ENCODE peak calls at places on chromosomes 12 and 14, in nine cellular contexts. C is stimulated activated CD8-positive, alpha-beta memory T cell treated with anti-CD3 and anti-CD28 coated beads, Interleukin-2, amount 100 ng/mL, for 48 hours; O is HTR-8/SVneo; L is amygdala; T is AG04450; U is activated CD4-positive, alpha-beta T cell treated with anti-CD3 and anti-CD28 coated beads, Interleukin-2, amount 50 U/mL, for 24 hours; Q is aorta; V is neural crest cell; Z is AG10803. A is an unnamed sample.

GRCh38 chr12:6950401-6950801 is 755 bp upstream of the PTPN6 start:
- DNase-seq in C (no peak), O (no peak), L (no peak), T (no peak), U (no peak), Q (peak), V (no peak), Z (no peak), A (no peak)

GRCh38 chr14:44712095-44712822 is 205.2 kb upstream of the FSCB start:
- DNase-seq in C (no peak), O (no peak), L (no peak), T (no peak), U (no peak), Q (no peak), V (no peak), Z (no peak), A (no peak)

GRCh38 chr12:75337905-75338304 is 3.4 kb downstream of the GLIPR1L1 start:
- DNase-seq in C (no peak), O (no peak), L (no peak), T (no peak), U (no peak), Q (no peak), V (no peak), Z (no peak), A (no peak)

GRCh38 chr14:49250109-49250508 is 336.1 kb downstream of the RPS29 start:
- DNase-seq in C (no peak), O (peak), L (no peak), T (no peak), U (no peak), Q (no peak), V (no peak), Z (peak), A (no peak)

GRCh38 chr14:100476012-100476822 is 111.0 kb downstream of the BEGAIN start:
- DNase-seq in C (no peak), O (peak), L (no peak), T (peak), U (no peak), Q (no peak), V (no peak), Z (peak), A (no peak)

GRCh38 chr12:87814625-87815024 is 214.6 kb downstream of the C12orf50 start:
- DNase-seq in C (no peak), O (no peak), L (no peak), T (no peak), U (no peak), Q (no peak), V (no peak), Z (peak), A (no peak)

GRCh38 chr12:107347261-107347660 is 253.9 kb upstream of the CRY1 start:
- DNase-seq in C (no peak), O (no peak), L (no peak), T (no peak), U (no peak), Q (no peak), V (no peak), Z (no peak), A (no peak)

GRCh38 chr14:90836692-90837063 is 20.4 kb upstream of the TTC7B start:
- DNase-seq in C (no peak), O (no peak), L (no peak), T (no peak), U (no peak), Q (no peak), V (no peak), Z (no peak), A (no peak)

GRCh38 chr14:35809597-35809996 is 502 bp upstream of the RALGAPA1 start:
- DNase-seq in C (no peak), O (no peak), L (no peak), T (no peak), U (no peak), Q (no peak), V (no peak), Z (no peak), A (no peak)

GRCh38 chr14:31926123-31926522 is 151.0 kb upstream of the ARHGAP5 start:
- DNase-seq in C (no peak), O (peak), L (no peak), T (no peak), U (no peak), Q (no peak), V (no peak), Z (peak), A (peak)

GRCh38 chr12:65121049-65121955 is at the start of gene WIF1:
- DNase-seq in C (peak), O (peak), L (no peak), T (no peak), U (no peak), Q (peak), V (no peak), Z (no peak), A (no peak)

GRCh38 chr12:124686001-124686884 is 118.8 kb upstream of the NCOR2 start:
- DNase-seq in C (no peak), O (no peak), L (no peak), T (no peak), U (no peak), Q (no peak), V (no peak), Z (peak), A (no peak)

GRCh38 chr12:78721906-78722305 is 142.7 kb upstream of the SYT1 start:
- DNase-seq in C (no peak), O (no peak), L (no peak), T (no peak), U (no peak), Q (no peak), V (no peak), Z (no peak), A (no peak)

GRCh38 chr14:68462683-68463082 is 330.2 kb downstream of the ZFP36L1 start:
- DNase-seq in C (no peak), O (no peak), L (no peak), T (no peak), U (no peak), Q (no peak), V (no peak), Z (peak), A (no peak)

GRCh38 chr14:49972199-49972671 is 79.4 kb downstream of the ARF6 start:
- DNase-seq in C (no peak), O (no peak), L (no peak), T (no peak), U (no peak), Q (no peak), V (no peak), Z (peak), A (no peak)

GRCh38 chr12:4148418-4149056 is 125.0 kb upstream of the CCND2 start:
- DNase-seq in C (no peak), O (no peak), L (no peak), T (no peak), U (no peak), Q (no peak), V (no peak), Z (no peak), A (no peak)